ENCODE peak calls at places on chromosomes 1 and 21, in seven cellular contexts. One of them, this sample, is unnamed.

GRCh38 chr1:22529901-22530621 is 33.2 kb upstream of the EPHA8 start:
- DNase-seq in Daoy: peak; percentile 45
- DNase-seq in effector CD4-positive, alpha-beta T cell: no peak
- DNase-seq in GM13976: no peak
- DNase-seq in M059J: no peak
- DNase-seq in PC-3: no peak
- DNase-seq in iris pigment epithelial cell: no peak
- DNase-seq in this sample: no peak

GRCh38 chr1:53350853-53351767 is 23.2 kb upstream of the LRP8 start:
- DNase-seq in Daoy: no peak
- DNase-seq in effector CD4-positive, alpha-beta T cell: no peak
- DNase-seq in GM13976: no peak
- DNase-seq in M059J: no peak
- DNase-seq in PC-3: no peak
- DNase-seq in iris pigment epithelial cell: no peak
- DNase-seq in this sample: no peak

GRCh38 chr1:183228650-183229220 is 42.7 kb downstream of the LAMC2 start:
- DNase-seq in Daoy: no peak
- DNase-seq in effector CD4-positive, alpha-beta T cell: no peak
- DNase-seq in GM13976: no peak
- DNase-seq in M059J: no peak
- DNase-seq in PC-3: peak; percentile 45
- DNase-seq in iris pigment epithelial cell: no peak
- DNase-seq in this sample: no peak

GRCh38 chr1:161189036-161189435 is 9.8 kb downstream of the ADAMTS4 start:
- DNase-seq in Daoy: no peak
- DNase-seq in effector CD4-positive, alpha-beta T cell: no peak
- DNase-seq in GM13976: no peak
- DNase-seq in M059J: no peak
- DNase-seq in PC-3: no peak
- DNase-seq in iris pigment epithelial cell: peak; percentile 45
- DNase-seq in this sample: no peak

GRCh38 chr21:41686664-41687063 is 80.2 kb downstream of the RIPK4 start:
- DNase-seq in Daoy: no peak
- DNase-seq in effector CD4-positive, alpha-beta T cell: no peak
- DNase-seq in GM13976: no peak
- DNase-seq in M059J: no peak
- DNase-seq in PC-3: no peak
- DNase-seq in iris pigment epithelial cell: no peak
- DNase-seq in this sample: no peak

GRCh38 chr1:213936571-213936970 is 51.2 kb upstream of the PROX1 start:
- DNase-seq in Daoy: no peak
- DNase-seq in effector CD4-positive, alpha-beta T cell: no peak
- DNase-seq in GM13976: no peak
- DNase-seq in M059J: no peak
- DNase-seq in PC-3: no peak
- DNase-seq in iris pigment epithelial cell: no peak
- DNase-seq in this sample: no peak

GRCh38 chr21:25953659-25954058 is 216.9 kb downstream of the APP start:
- DNase-seq in Daoy: no peak
- DNase-seq in effector CD4-positive, alpha-beta T cell: no peak
- DNase-seq in GM13976: no peak
- DNase-seq in M059J: peak; percentile 28
- DNase-seq in PC-3: peak; percentile 46
- DNase-seq in iris pigment epithelial cell: no peak
- DNase-seq in this sample: no peak

GRCh38 chr1:94858276-94858675 is 38.1 kb downstream of the SLC44A3 start:
- DNase-seq in Daoy: peak; percentile 53
- DNase-seq in effector CD4-positive, alpha-beta T cell: no peak
- DNase-seq in GM13976: no peak
- DNase-seq in M059J: peak; percentile 91
- DNase-seq in PC-3: peak; percentile 79
- DNase-seq in iris pigment epithelial cell: peak; percentile 49
- DNase-seq in this sample: no peak

GRCh38 chr1:61080408-61081134 is 1.8 kb upstream of the NFIA start:
- DNase-seq in Daoy: no peak
- DNase-seq in effector CD4-positive, alpha-beta T cell: no peak
- DNase-seq in GM13976: no peak
- DNase-seq in M059J: no peak
- DNase-seq in PC-3: no peak
- DNase-seq in iris pigment epithelial cell: no peak
- DNase-seq in this sample: no peak

GRCh38 chr1:216812966-216813365 is 89.7 kb upstream of the ESRRG start:
- DNase-seq in Daoy: no peak
- DNase-seq in effector CD4-positive, alpha-beta T cell: no peak
- DNase-seq in GM13976: no peak
- DNase-seq in M059J: peak; percentile 2
- DNase-seq in PC-3: peak; percentile 19
- DNase-seq in iris pigment epithelial cell: peak; percentile 25
- DNase-seq in this sample: no peak

GRCh38 chr1:7407980-7408770 is 362.9 kb upstream of the VAMP3 start:
- DNase-seq in Daoy: no peak
- DNase-seq in effector CD4-positive, alpha-beta T cell: no peak
- DNase-seq in GM13976: peak; percentile 22
- DNase-seq in M059J: no peak
- DNase-seq in PC-3: no peak
- DNase-seq in iris pigment epithelial cell: no peak
- DNase-seq in this sample: no peak

GRCh38 chr1:69055223-69055622 is 512.5 kb upstream of the LRRC7 start:
- DNase-seq in Daoy: no peak
- DNase-seq in effector CD4-positive, alpha-beta T cell: no peak
- DNase-seq in GM13976: no peak
- DNase-seq in M059J: no peak
- DNase-seq in PC-3: no peak
- DNase-seq in iris pigment epithelial cell: no peak
- DNase-seq in this sample: no peak

GRCh38 chr1:110555807-110556470 is 37.0 kb upstream of the KCNA10 start:
- DNase-seq in Daoy: peak; percentile 73
- DNase-seq in effector CD4-positive, alpha-beta T cell: no peak
- DNase-seq in GM13976: peak; percentile 23
- DNase-seq in M059J: peak; percentile 29
- DNase-seq in PC-3: no peak
- DNase-seq in iris pigment epithelial cell: no peak
- DNase-seq in this sample: no peak

GRCh38 chr1:41915786-41916571 is 2.7 kb downstream of the HIVEP3 start:
- DNase-seq in Daoy: peak; percentile 84
- DNase-seq in effector CD4-positive, alpha-beta T cell: peak; percentile 22
- DNase-seq in GM13976: no peak
- DNase-seq in M059J: peak; percentile 40
- DNase-seq in PC-3: peak; percentile 77
- DNase-seq in iris pigment epithelial cell: no peak
- DNase-seq in this sample: no peak

GRCh38 chr1:156924478-156925153 is 4.2 kb downstream of the LRRC71 start:
- DNase-seq in Daoy: no peak
- DNase-seq in effector CD4-positive, alpha-beta T cell: no peak
- DNase-seq in GM13976: no peak
- DNase-seq in M059J: no peak
- DNase-seq in PC-3: no peak
- DNase-seq in iris pigment epithelial cell: no peak
- DNase-seq in this sample: no peak

GRCh38 chr1:245859510-245860114 is 647.5 kb downstream of the SMYD3 start:
- DNase-seq in Daoy: peak; percentile 53
- DNase-seq in effector CD4-positive, alpha-beta T cell: no peak
- DNase-seq in GM13976: no peak
- DNase-seq in M059J: peak; percentile 77
- DNase-seq in PC-3: peak; percentile 92
- DNase-seq in iris pigment epithelial cell: no peak
- DNase-seq in this sample: no peak

GRCh38 chr1:110188116-110188618 is 21.9 kb upstream of the KCNC4 start:
- DNase-seq in Daoy: peak; percentile 60
- DNase-seq in effector CD4-positive, alpha-beta T cell: no peak
- DNase-seq in GM13976: no peak
- DNase-seq in M059J: peak; percentile 84
- DNase-seq in PC-3: peak; percentile 79
- DNase-seq in iris pigment epithelial cell: peak; percentile 68
- DNase-seq in this sample: no peak

GRCh38 chr1:6508154-6508875 is 16.8 kb upstream of the PLEKHG5 start:
- DNase-seq in Daoy: no peak
- DNase-seq in effector CD4-positive, alpha-beta T cell: no peak
- DNase-seq in GM13976: no peak
- DNase-seq in M059J: no peak
- DNase-seq in PC-3: no peak
- DNase-seq in iris pigment epithelial cell: no peak
- DNase-seq in this sample: no peak

GRCh38 chr1:56068908-56069307 is 510.5 kb downstream of the PLPP3 start:
- DNase-seq in Daoy: peak; percentile 41
- DNase-seq in effector CD4-positive, alpha-beta T cell: no peak
- DNase-seq in GM13976: no peak
- DNase-seq in M059J: peak; percentile 76
- DNase-seq in PC-3: peak; percentile 78
- DNase-seq in iris pigment epithelial cell: peak; percentile 26
- DNase-seq in this sample: no peak

GRCh38 chr1:10594481-10595050 is 119.8 kb downstream of the PEX14 start:
- DNase-seq in Daoy: no peak
- DNase-seq in effector CD4-positive, alpha-beta T cell: no peak
- DNase-seq in GM13976: no peak
- DNase-seq in M059J: no peak
- DNase-seq in PC-3: no peak
- DNase-seq in iris pigment epithelial cell: no peak
- DNase-seq in this sample: no peak

GRCh38 chr1:77400781-77401180 is 119.0 kb downstream of the AK5 start:
- DNase-seq in Daoy: no peak
- DNase-seq in effector CD4-positive, alpha-beta T cell: no peak
- DNase-seq in GM13976: no peak
- DNase-seq in M059J: peak; percentile 20
- DNase-seq in PC-3: no peak
- DNase-seq in iris pigment epithelial cell: peak; percentile 39
- DNase-seq in this sample: no peak

GRCh38 chr21:42443876-42444744 is 40.4 kb downstream of the UBASH3A start:
- DNase-seq in Daoy: peak; percentile 46
- DNase-seq in effector CD4-positive, alpha-beta T cell: no peak
- DNase-seq in GM13976: no peak
- DNase-seq in M059J: no peak
- DNase-seq in PC-3: no peak
- DNase-seq in iris pigment epithelial cell: no peak
- DNase-seq in this sample: no peak

GRCh38 chr21:25176637-25177412 is 430.5 kb downstream of the MRPL39 start:
- DNase-seq in Daoy: no peak
- DNase-seq in effector CD4-positive, alpha-beta T cell: no peak
- DNase-seq in GM13976: peak; percentile 25
- DNase-seq in M059J: peak; percentile 78
- DNase-seq in PC-3: peak; percentile 36
- DNase-seq in iris pigment epithelial cell: peak; percentile 12
- DNase-seq in this sample: no peak

GRCh38 chr1:228984107-228984506 is 248.8 kb downstream of the RHOU start:
- DNase-seq in Daoy: no peak
- DNase-seq in effector CD4-positive, alpha-beta T cell: no peak
- DNase-seq in GM13976: no peak
- DNase-seq in M059J: no peak
- DNase-seq in PC-3: no peak
- DNase-seq in iris pigment epithelial cell: no peak
- DNase-seq in this sample: no peak

GRCh38 chr1:230151924-230152468 is 85.0 kb downstream of the GALNT2 start:
- DNase-seq in Daoy: no peak
- DNase-seq in effector CD4-positive, alpha-beta T cell: no peak
- DNase-seq in GM13976: no peak
- DNase-seq in M059J: no peak
- DNase-seq in PC-3: no peak
- DNase-seq in iris pigment epithelial cell: no peak
- DNase-seq in this sample: no peak

GRCh38 chr1:184032306-184033135 is 5.0 kb downstream of the COLGALT2 start:
- DNase-seq in Daoy: no peak
- DNase-seq in effector CD4-positive, alpha-beta T cell: no peak
- DNase-seq in GM13976: no peak
- DNase-seq in M059J: no peak
- DNase-seq in PC-3: no peak
- DNase-seq in iris pigment epithelial cell: no peak
- DNase-seq in this sample: no peak

GRCh38 chr1:15957221-15958090 is 18.4 kb downstream of the ZBTB17 start:
- DNase-seq in Daoy: no peak
- DNase-seq in effector CD4-positive, alpha-beta T cell: no peak
- DNase-seq in GM13976: no peak
- DNase-seq in M059J: no peak
- DNase-seq in PC-3: no peak
- DNase-seq in iris pigment epithelial cell: no peak
- DNase-seq in this sample: no peak

GRCh38 chr1:206912445-206913095 is 9.2 kb downstream of the FCMR start:
- DNase-seq in Daoy: peak; percentile 75
- DNase-seq in effector CD4-positive, alpha-beta T cell: peak; percentile 50
- DNase-seq in GM13976: peak; percentile 74
- DNase-seq in M059J: peak; percentile 78
- DNase-seq in PC-3: peak; percentile 98
- DNase-seq in iris pigment epithelial cell: peak; percentile 68
- DNase-seq in this sample: peak; percentile 79

GRCh38 chr1:91130256-91130985 is 108.6 kb upstream of the ZNF644 start:
- DNase-seq in Daoy: no peak
- DNase-seq in effector CD4-positive, alpha-beta T cell: no peak
- DNase-seq in GM13976: no peak
- DNase-seq in M059J: no peak
- DNase-seq in PC-3: no peak
- DNase-seq in iris pigment epithelial cell: no peak
- DNase-seq in this sample: no peak

GRCh38 chr1:5504364-5504740 is 487.9 kb downstream of the NPHP4 start:
- DNase-seq in Daoy: no peak
- DNase-seq in effector CD4-positive, alpha-beta T cell: no peak
- DNase-seq in GM13976: no peak
- DNase-seq in M059J: peak; percentile 64
- DNase-seq in PC-3: no peak
- DNase-seq in iris pigment epithelial cell: no peak
- DNase-seq in this sample: peak; percentile 76

GRCh38 chr21:36487641-36488307 is 7.9 kb upstream of the CLDN14 start:
- DNase-seq in Daoy: peak; percentile 56
- DNase-seq in effector CD4-positive, alpha-beta T cell: no peak
- DNase-seq in GM13976: no peak
- DNase-seq in M059J: peak; percentile 54
- DNase-seq in PC-3: peak; percentile 92
- DNase-seq in iris pigment epithelial cell: peak; percentile 80
- DNase-seq in this sample: no peak